ENCODE peak calls at places on chromosomes 4 and X, in nine cellular contexts. I, R, K, C, B, Y, N, G and T are unnamed samples.

GRCh38 chrX:102765217-102765616 is 44.7 kb downstream of the GPRASP3 start:
- DNase-seq in I (no peak), R (no peak), K (no peak), N (no peak), C (no peak), B (no peak), Y (no peak), G (peak; percentile 69), T (no peak)

GRCh38 chrX:72268601-72269365 is 8.3 kb downstream of the RPS4X start:
- DNase-seq in C (no peak), N (no peak), K (no peak), I (no peak), Y (no peak), G (peak; percentile 75), B (no peak), R (no peak), T (no peak)

GRCh38 chr4:78653655-78654054 is 102.1 kb downstream of the ANXA3 start:
- DNase-seq in B (no peak), I (no peak), R (no peak), G (peak; percentile 51), N (no peak), K (no peak), Y (peak; percentile 13), C (no peak), T (no peak)

GRCh38 chrX:120286733-120287512 is 24.3 kb downstream of the TMEM255A start:
- DNase-seq in K (no peak), Y (no peak), B (no peak), C (no peak), N (no peak), G (no peak), R (no peak), I (no peak), T (no peak)

GRCh38 chr4:80367737-80368136 is 32.2 kb downstream of the CFAP299 start:
- DNase-seq in C (no peak), R (no peak), K (no peak), Y (no peak), I (no peak), B (no peak), N (no peak), G (peak; percentile 78), T (no peak)

GRCh38 chr4:86334020-86334750 is 25.7 kb downstream of the MAPK10 start:
- DNase-seq in C (no peak), R (no peak), I (no peak), B (no peak), K (no peak), N (no peak), G (no peak), Y (no peak), T (no peak)

GRCh38 chr4:105715692-105716278 is 7.2 kb downstream of the GSTCD start:
- DNase-seq in N (peak; percentile 17), I (no peak), B (no peak), Y (peak; percentile 23), R (no peak), G (peak; percentile 67), C (no peak), K (peak; percentile 24), T (peak; percentile 30)

GRCh38 chr4:107755841-107756356 is 35.9 kb upstream of the PAPSS1 start:
- DNase-seq in C (no peak), R (no peak), K (no peak), I (no peak), N (no peak), B (no peak), Y (no peak), G (no peak), T (no peak)

GRCh38 chr4:181219783-181220416 is 1023.3 kb upstream of the TENM3 start:
- DNase-seq in C (no peak), B (no peak), Y (no peak), I (no peak), K (no peak), R (no peak), G (no peak), N (no peak), T (no peak)

GRCh38 chrX:16882702-16883486 is 12.7 kb upstream of the RBBP7 start:
- DNase-seq in K (peak; percentile 87), I (peak; percentile 64), R (peak; percentile 65), Y (peak; percentile 73), C (peak; percentile 75), B (peak; percentile 70), N (peak; percentile 49), G (peak; percentile 66), T (peak; percentile 59)

GRCh38 chr4:38190717-38191178 is 230.6 kb downstream of the PTTG2 start:
- DNase-seq in C (no peak), I (no peak), N (no peak), K (no peak), Y (peak; percentile 17), R (no peak), B (no peak), G (peak; percentile 62), T (peak; percentile 65)

GRCh38 chr4:14165253-14165942 is 537.9 kb upstream of the BOD1L1 start:
- DNase-seq in R (no peak), B (no peak), I (no peak), C (no peak), K (no peak), G (no peak), N (no peak), Y (no peak), T (peak; percentile 16)

GRCh38 chr4:7649741-7650531 is 215.2 kb upstream of the PSAPL1 start:
- DNase-seq in I (peak; percentile 44), Y (no peak), R (no peak), C (no peak), G (peak; percentile 84), B (peak; percentile 83), N (peak; percentile 57), K (peak; percentile 97), T (no peak)